ENCODE peak calls at places on chromosomes 6 and 20, in seven cellular contexts. B is breast epithelium, U is GM12878, L is H1, A is spleen, Y is HepG2, O is esophagus muscularis mucosa. D is an unnamed sample.

GRCh38 chr6:139409026-139409425 is 34.6 kb upstream of the CITED2 start:
- DNase-seq in Y (no peak), A (no peak), B (no peak), L (no peak), U (no peak), O (no peak), D (no peak)

GRCh38 chr6:149149682-149150081 is 167.8 kb upstream of the TAB2 start:
- DNase-seq in Y (no peak), A (no peak), U (no peak), L (no peak), B (no peak), O (no peak), D (no peak)

GRCh38 chr6:64006246-64006645 is 370.6 kb downstream of the PHF3 start:
- DNase-seq in L (no peak), B (no peak), O (no peak), Y (no peak), U (no peak), A (no peak), D (no peak)

GRCh38 chr20:3628502-3629314 is 34.5 kb downstream of the GFRA4 start:
- DNase-seq in Y (peak), L (no peak), U (no peak), O (peak), A (no peak), B (no peak), D (no peak)

GRCh38 chr20:38321959-38322598 is 18.1 kb downstream of the BPI start:
- DNase-seq in U (no peak), L (no peak), A (no peak), B (peak), O (no peak), Y (peak), D (no peak)

GRCh38 chr20:37380864-37381579 is 35.1 kb downstream of the SRC start:
- DNase-seq in O (no peak), Y (no peak), A (peak), U (no peak), B (no peak), L (no peak), D (no peak)

GRCh38 chr20:15236812-15237211 is 899.4 kb upstream of the FLRT3 start:
- DNase-seq in B (no peak), Y (peak), O (no peak), U (peak), A (no peak), L (peak), D (no peak)

GRCh38 chr20:4633780-4634179 is 87.9 kb upstream of the PRND start:
- DNase-seq in Y (no peak), B (no peak), L (no peak), U (no peak), O (no peak), A (no peak), D (no peak)

GRCh38 chr6:35165630-35166071 is 24.5 kb upstream of the TCP11 start:
- DNase-seq in Y (peak), L (no peak), A (no peak), U (peak), O (no peak), B (no peak), D (no peak)

GRCh38 chr20:31605902-31606677 is 1.0 kb downstream of the ID1 start:
- DNase-seq in B (no peak), L (no peak), U (no peak), Y (peak), A (peak), O (no peak), D (no peak)

GRCh38 chr6:137495652-137496391 is 1.6 kb upstream of the OLIG3 start:
- DNase-seq in U (no peak), O (peak), A (no peak), Y (no peak), L (peak), B (no peak), D (no peak)

GRCh38 chr6:113457156-113457555 is 400.0 kb upstream of the MARCKS start:
- DNase-seq in Y (no peak), U (no peak), O (no peak), L (no peak), A (no peak), B (no peak), D (no peak)

GRCh38 chr6:151806757-151807512 is 547 bp upstream of the ESR1 start:
- DNase-seq in O (no peak), L (peak), A (no peak), U (no peak), B (no peak), Y (no peak), D (no peak)

GRCh38 chr6:108589244-108589730 is 28.6 kb downstream of the FOXO3 start:
- DNase-seq in Y (peak), B (peak), A (peak), U (no peak), L (peak), O (peak), D (no peak)

GRCh38 chr20:59939052-59939878 is 840 bp downstream of the PPP1R3D start:
- DNase-seq in Y (no peak), O (no peak), U (no peak), L (peak), B (no peak), A (peak), D (no peak)

GRCh38 chr20:64138276-64138815 is 25.9 kb upstream of the MYT1 start:
- DNase-seq in Y (no peak), A (peak), L (peak), O (no peak), U (no peak), B (no peak), D (peak)

GRCh38 chr6:105985098-105985815 is 100.9 kb upstream of the PRDM1 start:
- DNase-seq in L (no peak), B (no peak), A (no peak), O (no peak), Y (no peak), U (no peak), D (no peak)

DNA sequence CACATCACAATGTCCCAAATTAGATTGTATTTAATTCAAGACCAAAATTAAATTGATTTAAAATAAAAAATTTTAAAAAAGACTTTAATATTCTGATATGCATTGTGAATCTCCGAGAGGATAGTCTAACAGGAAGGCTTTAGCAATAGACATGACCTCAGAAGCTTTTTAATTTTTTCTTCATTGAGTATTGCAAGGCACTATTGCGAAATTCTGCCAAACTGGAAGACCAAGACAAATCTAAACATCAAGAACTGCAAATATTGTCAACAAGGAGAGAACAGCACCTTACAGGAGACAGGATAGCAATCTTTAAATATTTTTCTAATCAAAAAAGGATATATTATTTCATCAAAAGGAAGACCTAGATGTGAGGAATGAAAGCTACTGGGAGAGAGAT is 56.9 kb downstream of the BMP5 start:
- DNase-seq in B (no peak), U (no peak), L (no peak), O (no peak), A (no peak), Y (no peak), D (no peak)
- TF ChIP-seq POLR2AphosphoS5 in B (no peak), U (no peak), L (no peak), O (no peak), A (no peak), Y (no peak), D (no peak)

DNA sequence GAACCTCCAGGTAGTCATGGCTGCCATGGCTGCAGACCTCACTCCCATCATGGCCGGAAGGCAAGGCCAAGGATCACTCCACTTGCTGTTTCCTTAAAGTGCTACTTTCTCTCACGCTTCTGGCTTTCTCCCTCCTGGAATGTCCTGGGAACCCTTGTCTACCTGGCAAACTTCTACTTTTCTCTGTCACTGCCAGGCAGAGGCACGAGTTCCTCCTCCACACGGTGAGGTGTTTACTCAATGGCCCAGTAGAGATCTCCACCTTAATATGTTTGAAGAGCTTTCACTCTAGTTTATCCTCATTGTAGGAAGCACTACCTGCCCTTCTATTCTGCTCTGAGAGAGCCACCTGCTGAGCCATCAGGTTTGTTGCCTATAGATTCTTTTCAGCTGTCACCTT is 55.1 kb downstream of the PLAGL1 start:
- DNase-seq in B (no peak), L (no peak), A (no peak), O (no peak), U (no peak), Y (no peak), D (no peak)
- TF ChIP-seq POLR2AphosphoS5 in B (no peak), L (no peak), A (no peak), O (no peak), U (no peak), Y (no peak), D (no peak)

DNA sequence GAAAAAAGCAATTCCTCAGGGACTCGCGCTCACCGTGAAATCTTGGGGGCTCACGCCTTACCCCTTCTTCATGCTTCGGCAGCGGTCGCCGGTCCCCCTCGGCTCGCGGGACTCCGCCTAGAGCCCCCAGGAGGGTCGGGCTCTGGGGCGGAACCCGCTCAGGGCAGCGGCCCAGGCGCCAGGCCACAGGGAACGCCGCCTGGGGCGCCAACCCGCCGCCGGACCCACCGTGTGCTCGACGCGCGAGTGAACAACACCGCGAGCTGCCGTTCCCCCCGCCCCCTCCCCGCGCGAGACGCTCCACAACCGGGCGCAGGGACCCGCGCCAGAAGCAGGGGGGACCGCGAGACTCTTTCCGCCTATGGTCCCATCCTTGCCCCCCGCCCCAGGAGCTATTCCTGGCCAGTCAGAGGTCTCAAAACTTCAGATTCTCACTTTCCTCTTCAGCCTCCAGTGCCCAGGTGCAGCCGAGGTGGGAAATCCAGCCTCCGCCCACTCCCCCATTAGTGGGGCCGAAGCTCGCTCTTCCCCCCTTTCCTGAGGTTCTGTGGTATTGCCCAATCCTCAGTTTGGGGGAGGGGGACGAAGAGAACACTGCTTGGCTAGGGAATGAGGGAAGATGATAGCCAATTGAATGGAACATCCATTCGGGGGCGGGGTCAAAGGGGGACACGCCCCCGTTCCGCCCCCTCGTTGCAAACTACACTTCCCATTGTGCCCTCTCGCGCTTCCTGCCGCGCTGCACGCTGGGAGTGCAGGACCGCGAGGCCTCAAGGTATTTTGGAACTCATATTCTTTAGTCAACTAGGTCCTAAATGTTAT is at the start of gene WASF1:
- DNase-seq in A (peak), O (peak), B (peak), L (peak), Y (peak), U (peak), D (peak)
- TF ChIP-seq POLR2AphosphoS5 in A (peak), O (peak), B (peak), L (no peak), Y (peak), U (no peak), D (no peak)

GRCh38 chr6:31531162-31531561 is 2.4 kb downstream of the MCCD1 start:
- DNase-seq in Y (no peak), B (no peak), L (no peak), U (no peak), O (no peak), A (no peak), D (no peak)
- TF ChIP-seq POLR2AphosphoS5 in Y (no peak), B (no peak), L (no peak), U (no peak), O (no peak), A (no peak), D (no peak)

DNA sequence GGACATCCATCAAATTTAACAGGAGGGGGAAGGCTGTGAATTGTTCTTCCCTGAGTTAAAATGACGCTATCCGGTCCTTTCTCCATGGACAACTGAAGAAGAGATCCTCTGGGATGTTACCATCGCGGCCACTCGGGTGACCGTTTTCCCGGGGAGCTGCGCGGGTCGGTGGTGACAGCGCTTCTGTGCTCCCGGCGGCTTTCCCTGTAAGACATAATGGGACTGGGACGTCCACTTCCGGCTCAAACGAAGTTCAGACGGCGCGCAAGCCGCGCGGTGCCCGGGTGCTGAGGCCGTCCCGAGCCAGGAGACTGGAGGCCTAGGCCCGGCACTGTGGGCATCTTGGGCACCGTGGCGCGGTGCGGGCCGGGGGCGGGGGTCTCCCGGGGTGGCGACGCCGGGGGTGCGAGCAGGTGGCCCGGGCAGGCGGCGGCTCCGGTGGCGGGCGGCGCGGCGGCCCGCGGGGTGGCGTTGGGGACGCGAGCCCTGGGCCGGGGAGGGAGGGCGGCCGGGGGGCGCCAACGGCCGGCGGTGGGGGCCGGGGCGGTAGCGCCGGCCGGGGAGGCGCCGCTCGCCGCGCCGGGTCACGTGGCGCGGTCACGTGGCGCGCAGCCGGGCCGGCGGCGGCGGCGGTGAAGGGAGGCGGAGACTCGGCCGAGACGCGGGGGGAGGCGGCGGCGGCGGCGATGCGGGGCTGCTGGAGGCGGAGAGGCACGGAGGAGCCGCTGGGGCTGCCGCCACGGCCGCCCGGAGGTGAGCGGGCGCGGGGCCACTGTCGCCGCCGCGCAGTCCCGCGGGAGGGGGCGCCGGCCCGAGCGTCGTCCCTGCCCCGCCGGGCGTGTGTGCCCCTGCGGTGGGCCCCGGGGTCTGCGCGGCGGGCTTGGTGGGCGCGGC is 63.6 kb downstream of the GTF2H5 start:
- DNase-seq in O (no peak), A (peak), B (peak), Y (peak), U (no peak), L (peak), D (peak)
- TF ChIP-seq POLR2AphosphoS5 in O (peak), A (no peak), B (no peak), Y (peak), U (no peak), L (no peak), D (no peak)

DNA sequence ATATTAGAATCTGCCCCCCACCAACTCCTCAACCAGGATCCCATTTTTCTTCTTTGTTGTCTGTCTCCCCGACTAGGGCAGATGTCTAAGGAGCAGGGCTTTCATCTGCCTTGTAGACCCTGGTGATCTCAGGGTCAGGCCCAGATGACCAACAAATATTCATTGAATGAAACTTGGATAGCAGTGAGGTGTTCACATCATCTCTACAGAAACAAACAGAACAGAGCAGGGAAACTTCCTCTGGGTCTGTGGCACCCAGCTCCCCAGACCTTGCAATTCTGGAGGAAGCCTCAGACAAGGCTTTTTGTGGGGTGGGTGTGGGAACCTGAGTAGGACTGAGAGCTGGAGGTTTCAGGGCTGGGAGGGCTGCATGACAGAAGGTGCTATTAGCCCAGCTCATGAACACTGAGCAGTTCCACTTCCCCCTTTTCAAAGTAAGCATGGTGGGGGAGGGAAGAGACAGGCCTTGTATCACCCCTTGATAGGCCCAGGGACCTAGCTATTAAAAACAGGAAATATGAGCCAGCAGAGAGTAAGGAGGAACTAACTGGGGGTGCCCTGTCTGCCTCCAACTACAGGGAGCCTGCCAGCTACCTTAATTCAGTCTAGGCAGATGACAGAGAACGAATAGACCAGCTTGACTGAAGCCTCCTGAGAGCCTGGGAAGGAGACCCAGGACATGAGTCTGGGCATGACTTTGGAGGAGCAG is 37.3 kb upstream of the TOP1 start:
- DNase-seq in O (peak), B (no peak), Y (no peak), U (peak), L (peak), A (peak), D (peak)
- TF ChIP-seq POLR2AphosphoS5 in O (no peak), B (no peak), Y (no peak), U (peak), L (no peak), A (peak), D (peak)

GRCh38 chr20:24837721-24838456 is 111.2 kb upstream of the CST7 start:
- DNase-seq in B (no peak), U (no peak), L (no peak), O (no peak), Y (no peak), A (no peak), D (no peak)
- TF ChIP-seq POLR2AphosphoS5 in B (no peak), U (no peak), L (no peak), O (no peak), Y (no peak), A (no peak), D (no peak)

GRCh38 chr6:15352229-15352628 is 106.4 kb downstream of the JARID2 start:
- DNase-seq in A (no peak), B (no peak), L (no peak), U (no peak), O (no peak), Y (no peak), D (no peak)

GRCh38 chr6:15349379-15349778 is 103.5 kb downstream of the JARID2 start:
- DNase-seq in A (no peak), L (no peak), Y (no peak), O (no peak), B (no peak), U (no peak), D (no peak)

GRCh38 chr6:15352884-15353283 is 107.0 kb downstream of the JARID2 start:
- DNase-seq in B (no peak), U (no peak), Y (no peak), A (no peak), L (no peak), O (no peak), D (no peak)

GRCh38 chr6:15350386-15351083 is 104.7 kb downstream of the JARID2 start:
- DNase-seq in Y (no peak), L (no peak), O (no peak), B (no peak), U (no peak), A (no peak), D (no peak)

DNA sequence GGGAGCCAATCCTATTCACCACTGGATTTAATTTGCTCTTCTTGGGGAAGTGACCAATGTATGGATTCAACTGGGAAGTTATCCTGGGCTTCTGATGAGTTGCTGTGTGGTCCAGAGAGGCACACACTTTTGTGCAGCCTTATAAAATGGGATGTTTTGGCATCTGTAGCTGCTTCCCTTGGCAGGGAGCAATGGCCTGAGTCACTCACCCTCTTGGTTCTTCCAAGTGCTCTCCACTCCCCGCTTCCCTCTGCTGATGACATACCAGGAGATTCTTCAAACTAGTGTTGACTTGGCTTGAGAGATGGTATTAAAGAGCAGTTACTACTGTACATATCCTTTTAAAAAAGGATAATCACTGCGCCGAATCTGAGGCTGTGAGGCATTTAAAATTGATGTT is 105.8 kb downstream of the JARID2 start:
- DNase-seq in U (no peak), Y (no peak), A (no peak), O (no peak), B (no peak), L (no peak), D (no peak)
- TF ChIP-seq POLR2AphosphoS5 in U (no peak), Y (no peak), A (no peak), O (peak), B (no peak), L (no peak), D (no peak)

D was measured in GM12892.